ENCODE peak calls at places on chromosomes 13 and 19, in four cellular contexts. I, N, F and V are unnamed samples.

GRCh38 chr19:38004100-38004504 is 97.1 kb downstream of the SIPA1L3 start:
- DNase-seq in I (no peak), N (no peak), F (no peak), V (no peak)

GRCh38 chr13:26651234-26651633 is 93.8 kb downstream of the WASF3 start:
- DNase-seq in I (no peak), N (no peak), F (no peak), V (no peak)

GRCh38 chr19:34365463-34366401 is 736 bp downstream of the GPI start:
- DNase-seq in I (peak), N (peak), F (peak), V (no peak)

GRCh38 chr13:65260938-65261880 is 1968.9 kb downstream of the PCDH9 start:
- DNase-seq in I (no peak), N (no peak), F (no peak), V (no peak)

GRCh38 chr13:48449656-48450055 is 36.7 kb upstream of the LPAR6 start:
- DNase-seq in I (no peak), N (no peak), F (no peak), V (no peak)

GRCh38 chr13:38366954-38367645 is 17.4 kb downstream of the UFM1 start:
- DNase-seq in I (no peak), N (no peak), F (no peak), V (no peak)

GRCh38 chr13:62293081-62293480 is 877.4 kb upstream of the PCDH20 start:
- DNase-seq in I (no peak), N (no peak), F (peak), V (no peak)

GRCh38 chr19:38559428-38560401 is 58.0 kb downstream of the MAP4K1 start:
- DNase-seq in I (no peak), N (no peak), F (no peak), V (peak)

GRCh38 chr19:2290441-2291184 is 8.6 kb upstream of the PEAK3 start:
- DNase-seq in I (no peak), N (no peak), F (no peak), V (no peak)

GRCh38 chr13:111542530-111543341 is 222.3 kb downstream of the TEX29 start:
- DNase-seq in I (no peak), N (no peak), F (no peak), V (no peak)